ENCODE peak calls at places on chromosomes 12 and 14, in eight cellular contexts. One of them, this sample, is unnamed. For H3K4me1, the result is how much of the 10 kb centered on the place peaks cover.

GRCh38 chr12:27291862-27292261 is 40.8 kb upstream of the BMAL2 start:
- DNase-seq in CD8-positive, alpha-beta T cell: no peak
- DNase-seq in HCT116: no peak
- DNase-seq in heart right ventricle: no peak
- DNase-seq in IMR-90: no peak
- DNase-seq in mammary epithelial cell: no peak
- DNase-seq in SK-N-SH: no peak
- DNase-seq in CD4-positive, alpha-beta memory T cell: no peak
- DNase-seq in this sample: no peak

GRCh38 chr14:100106260-100106659 is 41.0 kb downstream of the EVL start:
- DNase-seq in CD8-positive, alpha-beta T cell: peak
- DNase-seq in heart right ventricle: no peak
- DNase-seq in CD4-positive, alpha-beta memory T cell: peak
- DNase-seq in mammary epithelial cell: no peak
- DNase-seq in HCT116: no peak
- DNase-seq in IMR-90: no peak
- DNase-seq in SK-N-SH: no peak
- DNase-seq in this sample: no peak

GRCh38 chr12:106566771-106567170 is 16.0 kb upstream of the RFX4 start:
- DNase-seq in IMR-90: no peak
- DNase-seq in CD8-positive, alpha-beta T cell: no peak
- DNase-seq in heart right ventricle: no peak
- DNase-seq in HCT116: no peak
- DNase-seq in SK-N-SH: no peak
- DNase-seq in mammary epithelial cell: no peak
- DNase-seq in CD4-positive, alpha-beta memory T cell: no peak
- DNase-seq in this sample: no peak

GRCh38 chr14:31263485-31264133 is 56.0 kb upstream of the HECTD1 start:
- DNase-seq in IMR-90: peak
- DNase-seq in CD8-positive, alpha-beta T cell: no peak
- DNase-seq in mammary epithelial cell: peak
- DNase-seq in SK-N-SH: no peak
- DNase-seq in HCT116: peak
- DNase-seq in heart right ventricle: no peak
- DNase-seq in CD4-positive, alpha-beta memory T cell: no peak
- DNase-seq in this sample: no peak

GRCh38 chr12:68483592-68484373 is 126.9 kb upstream of the RAP1B start:
- DNase-seq in SK-N-SH: no peak
- DNase-seq in heart right ventricle: no peak
- DNase-seq in CD4-positive, alpha-beta memory T cell: no peak
- DNase-seq in CD8-positive, alpha-beta T cell: no peak
- DNase-seq in HCT116: no peak
- DNase-seq in IMR-90: peak
- DNase-seq in mammary epithelial cell: peak
- DNase-seq in this sample: no peak

GRCh38 chr12:54421175-54421872 is 2.3 kb upstream of the ITGA5 start:
- DNase-seq in CD4-positive, alpha-beta memory T cell: no peak
- DNase-seq in HCT116: no peak
- DNase-seq in CD8-positive, alpha-beta T cell: no peak
- DNase-seq in heart right ventricle: peak
- DNase-seq in SK-N-SH: no peak
- DNase-seq in IMR-90: peak
- DNase-seq in mammary epithelial cell: no peak
- DNase-seq in this sample: no peak

GRCh38 chr14:67436006-67436866 is 24.3 kb upstream of the PLEK2 start:
- DNase-seq in HCT116: no peak
- DNase-seq in CD8-positive, alpha-beta T cell: no peak
- DNase-seq in SK-N-SH: no peak
- DNase-seq in CD4-positive, alpha-beta memory T cell: no peak
- DNase-seq in mammary epithelial cell: no peak
- DNase-seq in IMR-90: no peak
- DNase-seq in heart right ventricle: no peak
- DNase-seq in this sample: no peak

GRCh38 chr12:20317554-20317953 is 50.8 kb upstream of the PDE3A start:
- DNase-seq in CD4-positive, alpha-beta memory T cell: no peak
- DNase-seq in HCT116: no peak
- DNase-seq in mammary epithelial cell: no peak
- DNase-seq in SK-N-SH: no peak
- DNase-seq in IMR-90: no peak
- DNase-seq in heart right ventricle: no peak
- DNase-seq in CD8-positive, alpha-beta T cell: no peak
- DNase-seq in this sample: no peak

GRCh38 chr14:92121670-92122350 is at the start of the genes CPSF2 and NDUFB1:
- DNase-seq in HCT116: peak
- DNase-seq in SK-N-SH: peak
- DNase-seq in CD8-positive, alpha-beta T cell: peak
- DNase-seq in CD4-positive, alpha-beta memory T cell: peak
- DNase-seq in heart right ventricle: peak
- DNase-seq in mammary epithelial cell: peak
- DNase-seq in IMR-90: peak
- DNase-seq in this sample: peak

GRCh38 chr14:53865716-53866115 is 90.9 kb downstream of the BMP4 start:
- DNase-seq in HCT116: no peak
- DNase-seq in CD8-positive, alpha-beta T cell: no peak
- DNase-seq in mammary epithelial cell: no peak
- DNase-seq in SK-N-SH: no peak
- DNase-seq in CD4-positive, alpha-beta memory T cell: no peak
- DNase-seq in heart right ventricle: no peak
- DNase-seq in IMR-90: no peak
- DNase-seq in this sample: no peak

DNA sequence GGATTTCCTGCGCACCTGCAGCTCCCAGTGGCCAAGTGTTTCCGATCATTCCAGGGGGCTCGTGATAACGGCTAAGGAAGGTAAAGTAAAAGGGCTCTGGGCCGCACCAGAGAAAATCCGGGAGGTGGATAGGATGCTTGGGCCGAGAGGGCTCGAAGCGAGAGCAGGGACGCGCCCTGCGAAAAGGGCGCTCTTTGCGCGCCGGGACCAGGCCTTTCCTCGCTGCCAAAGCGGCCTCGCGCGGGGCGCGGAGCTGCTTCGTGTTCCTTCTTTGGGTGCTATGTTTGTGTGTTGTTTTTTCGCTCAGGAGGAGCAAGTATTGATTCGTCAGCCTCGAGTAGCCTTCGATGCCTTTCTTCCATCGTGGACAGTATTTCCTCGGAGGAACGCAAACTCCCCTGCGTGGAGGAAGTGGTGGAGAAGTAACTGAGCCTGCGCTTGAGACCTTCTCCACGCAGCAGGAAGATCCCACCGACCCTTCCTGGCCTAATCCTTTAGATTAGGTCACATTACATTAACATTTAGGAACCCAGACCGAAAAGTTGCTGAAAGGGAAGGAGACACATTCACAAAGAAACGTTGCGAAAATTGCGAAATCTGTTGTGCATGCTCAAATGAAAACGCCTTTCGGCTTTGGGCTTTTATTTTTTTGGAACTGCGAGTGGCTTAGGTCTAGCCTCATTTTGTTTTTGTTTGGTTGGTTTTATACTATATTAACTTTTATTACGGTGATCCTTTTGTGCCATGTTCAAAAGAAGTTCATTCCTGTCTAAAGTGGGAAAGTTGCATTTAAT is 1.3 kb downstream of the MYF6 start:
- DNase-seq in HCT116: no peak
- DNase-seq in IMR-90: no peak
- DNase-seq in SK-N-SH: no peak
- DNase-seq in CD4-positive, alpha-beta memory T cell: no peak
- DNase-seq in CD8-positive, alpha-beta T cell: no peak
- DNase-seq in heart right ventricle: no peak
- DNase-seq in mammary epithelial cell: no peak
- DNase-seq in this sample: no peak
- H3K4me3 ChIP-seq in HCT116: no peak
- H3K4me3 ChIP-seq in IMR-90: no peak
- H3K4me3 ChIP-seq in SK-N-SH: no peak
- H3K4me3 ChIP-seq in CD4-positive, alpha-beta memory T cell: no peak
- H3K4me3 ChIP-seq in CD8-positive, alpha-beta T cell: no peak
- H3K4me3 ChIP-seq in heart right ventricle: peak
- H3K4me3 ChIP-seq in mammary epithelial cell: no peak
- H3K4me3 ChIP-seq in this sample: no peak

GRCh38 chr12:120229071-120229582 is 28.2 kb upstream of the RPLP0 start:
- DNase-seq in HCT116: no peak
- DNase-seq in CD8-positive, alpha-beta T cell: peak
- DNase-seq in mammary epithelial cell: peak
- DNase-seq in heart right ventricle: no peak
- DNase-seq in CD4-positive, alpha-beta memory T cell: no peak
- DNase-seq in SK-N-SH: peak
- DNase-seq in IMR-90: no peak
- DNase-seq in this sample: no peak

GRCh38 chr12:120230974-120231315 is 30.0 kb upstream of the RPLP0 start:
- DNase-seq in CD8-positive, alpha-beta T cell: no peak
- DNase-seq in IMR-90: no peak
- DNase-seq in SK-N-SH: no peak
- DNase-seq in HCT116: no peak
- DNase-seq in CD4-positive, alpha-beta memory T cell: no peak
- DNase-seq in mammary epithelial cell: no peak
- DNase-seq in heart right ventricle: no peak
- DNase-seq in this sample: no peak

GRCh38 chr12:120231316-120232011 is 30.6 kb upstream of the RPLP0 start:
- DNase-seq in CD8-positive, alpha-beta T cell: peak
- DNase-seq in IMR-90: peak
- DNase-seq in heart right ventricle: no peak
- DNase-seq in CD4-positive, alpha-beta memory T cell: peak
- DNase-seq in mammary epithelial cell: peak
- DNase-seq in HCT116: peak
- DNase-seq in SK-N-SH: no peak
- DNase-seq in this sample: peak

GRCh38 chr12:120229583-120230325 is 28.8 kb upstream of the RPLP0 start:
- DNase-seq in SK-N-SH: peak
- DNase-seq in heart right ventricle: no peak
- DNase-seq in CD4-positive, alpha-beta memory T cell: no peak
- DNase-seq in IMR-90: no peak
- DNase-seq in HCT116: no peak
- DNase-seq in mammary epithelial cell: peak
- DNase-seq in CD8-positive, alpha-beta T cell: peak
- DNase-seq in this sample: no peak

GRCh38 chr12:120230326-120230973 is 29.5 kb upstream of the RPLP0 start:
- DNase-seq in CD4-positive, alpha-beta memory T cell: no peak
- DNase-seq in IMR-90: peak
- DNase-seq in heart right ventricle: peak
- DNase-seq in SK-N-SH: peak
- DNase-seq in mammary epithelial cell: peak
- DNase-seq in HCT116: peak
- DNase-seq in CD8-positive, alpha-beta T cell: no peak
- DNase-seq in this sample: no peak
- H3K4me1 ChIP-seq in CD4-positive, alpha-beta memory T cell: half or more
- H3K4me1 ChIP-seq in IMR-90: half or more
- H3K4me1 ChIP-seq in heart right ventricle: half or more
- H3K4me1 ChIP-seq in SK-N-SH: half or more
- H3K4me1 ChIP-seq in mammary epithelial cell: half or more
- H3K4me1 ChIP-seq in HCT116: half or more
- H3K4me1 ChIP-seq in CD8-positive, alpha-beta T cell: half or more
- H3K4me1 ChIP-seq in this sample: half or more

DNA sequence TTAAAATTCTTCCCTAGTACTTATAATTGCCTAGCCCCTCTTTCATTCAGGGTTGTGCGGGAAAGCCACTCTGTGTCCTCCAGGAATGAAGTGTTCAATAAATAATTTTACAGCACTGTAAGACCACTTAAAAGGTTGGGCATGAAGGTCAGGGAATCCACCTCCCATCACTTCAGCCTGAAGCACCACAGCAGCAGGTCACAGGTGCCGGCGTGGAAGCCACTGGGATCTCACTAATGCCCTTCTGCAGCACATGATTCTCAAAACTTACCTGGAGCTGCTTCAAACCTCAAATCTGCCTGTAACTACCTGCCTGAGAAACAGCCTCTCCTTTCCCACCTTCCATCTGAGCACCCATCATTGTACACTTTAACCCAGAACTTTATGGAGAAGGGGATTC is 159.5 kb downstream of the ANO4 start:
- DNase-seq in HCT116: no peak
- DNase-seq in heart right ventricle: no peak
- DNase-seq in IMR-90: no peak
- DNase-seq in CD8-positive, alpha-beta T cell: no peak
- DNase-seq in SK-N-SH: no peak
- DNase-seq in CD4-positive, alpha-beta memory T cell: no peak
- DNase-seq in mammary epithelial cell: no peak
- DNase-seq in this sample: no peak
- H3K4me3 ChIP-seq in HCT116: no peak
- H3K4me3 ChIP-seq in heart right ventricle: no peak
- H3K4me3 ChIP-seq in IMR-90: no peak
- H3K4me3 ChIP-seq in CD8-positive, alpha-beta T cell: no peak
- H3K4me3 ChIP-seq in SK-N-SH: no peak
- H3K4me3 ChIP-seq in CD4-positive, alpha-beta memory T cell: no peak
- H3K4me3 ChIP-seq in mammary epithelial cell: no peak
- H3K4me3 ChIP-seq in this sample: no peak

GRCh38 chr12:57835366-57836288 is 10.9 kb downstream of the CTDSP2 start:
- DNase-seq in HCT116: no peak
- DNase-seq in heart right ventricle: no peak
- DNase-seq in CD8-positive, alpha-beta T cell: no peak
- DNase-seq in SK-N-SH: no peak
- DNase-seq in mammary epithelial cell: no peak
- DNase-seq in CD4-positive, alpha-beta memory T cell: no peak
- DNase-seq in IMR-90: no peak
- DNase-seq in this sample: no peak
- H3K4me1 ChIP-seq in HCT116: under half
- H3K4me1 ChIP-seq in heart right ventricle: half or more
- H3K4me1 ChIP-seq in CD8-positive, alpha-beta T cell: half or more
- H3K4me1 ChIP-seq in SK-N-SH: half or more
- H3K4me1 ChIP-seq in mammary epithelial cell: under half
- H3K4me1 ChIP-seq in CD4-positive, alpha-beta memory T cell: half or more
- H3K4me1 ChIP-seq in IMR-90: half or more
- H3K4me1 ChIP-seq in this sample: half or more

DNA sequence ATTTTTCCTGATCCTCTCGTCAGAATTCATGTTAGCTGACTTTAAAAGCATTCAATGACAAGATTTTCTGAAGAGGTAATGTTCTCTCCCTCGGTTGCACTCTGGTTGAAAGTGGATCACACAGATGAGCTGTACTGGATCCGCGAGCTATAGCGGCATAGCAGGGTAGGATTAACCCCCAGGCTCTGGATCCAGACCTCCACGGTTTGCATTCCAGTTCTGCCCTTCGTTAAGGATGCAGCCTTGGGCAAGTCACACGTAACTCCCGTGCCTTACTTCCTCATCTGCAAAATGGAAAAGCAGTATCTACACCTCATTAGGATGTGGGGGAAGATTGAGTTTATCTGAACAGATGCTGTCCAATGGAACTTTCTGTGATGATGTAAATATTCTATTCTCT is 13.8 kb downstream of the CCDC92 start:
- DNase-seq in CD4-positive, alpha-beta memory T cell: no peak
- DNase-seq in HCT116: no peak
- DNase-seq in mammary epithelial cell: no peak
- DNase-seq in heart right ventricle: no peak
- DNase-seq in IMR-90: no peak
- DNase-seq in SK-N-SH: no peak
- DNase-seq in CD8-positive, alpha-beta T cell: no peak
- DNase-seq in this sample: no peak
- H3K4me3 ChIP-seq in CD4-positive, alpha-beta memory T cell: no peak
- H3K4me3 ChIP-seq in HCT116: no peak
- H3K4me3 ChIP-seq in mammary epithelial cell: no peak
- H3K4me3 ChIP-seq in heart right ventricle: no peak
- H3K4me3 ChIP-seq in IMR-90: no peak
- H3K4me3 ChIP-seq in SK-N-SH: no peak
- H3K4me3 ChIP-seq in CD8-positive, alpha-beta T cell: no peak
- H3K4me3 ChIP-seq in this sample: no peak